ENCODE peak calls at places on chromosomes 6 and 20, in six cellular contexts. D is CD8-positive, alpha-beta T cell; H is B cell; O is kidney epithelial cell; M is mammary epithelial cell; P is neural crest cell. A is an unnamed sample.

GRCh38 chr6:2902470-2902762 is 693 bp downstream of the SERPINB9 start:
- DNase-seq in H (no peak), O (peak; percentile 1), P (no peak), M (no peak), D (no peak), A (no peak)

GRCh38 chr6:16730720-16731502 is 30.3 kb downstream of the ATXN1 start:
- DNase-seq in P (no peak), M (no peak), O (no peak), D (no peak), H (no peak), A (no peak)

GRCh38 chr6:146915671-146916127 is 288.5 kb upstream of the STXBP5 start:
- DNase-seq in D (no peak), P (no peak), H (no peak), M (peak; percentile 67), O (no peak), A (no peak)

GRCh38 chr20:44785768-44786167 is 24.6 kb downstream of the RIMS4 start:
- DNase-seq in P (no peak), H (no peak), D (no peak), M (peak; percentile 35), O (no peak), A (no peak)

GRCh38 chr6:63640062-63640461 is 4.5 kb downstream of the PHF3 start:
- DNase-seq in P (no peak), H (no peak), O (no peak), M (peak; percentile 84), D (no peak), A (no peak)

GRCh38 chr6:7954477-7955200 is 44.1 kb upstream of the TXNDC5 start:
- DNase-seq in D (no peak), O (no peak), M (no peak), H (no peak), P (no peak), A (no peak)

GRCh38 chr6:166464068-166464410 is 81.3 kb upstream of the MPC1 start:
- DNase-seq in D (no peak), P (no peak), O (no peak), H (no peak), M (no peak), A (no peak)

GRCh38 chr6:159044899-159045727 is at the start of gene TAGAP:
- DNase-seq in O (no peak), P (no peak), H (peak; percentile 92), D (peak; percentile 73), M (no peak), A (peak; percentile 78)

GRCh38 chr6:21533678-21534077 is 59.9 kb upstream of the SOX4 start:
- DNase-seq in O (no peak), D (no peak), P (no peak), M (no peak), H (no peak), A (no peak)

GRCh38 chr6:22026160-22026678 is 270.6 kb downstream of the PRL start:
- DNase-seq in O (no peak), D (no peak), H (no peak), M (no peak), P (no peak), A (no peak)

GRCh38 chr6:19303381-19303780 is 533.8 kb upstream of the ID4 start:
- DNase-seq in M (no peak), P (no peak), D (no peak), O (no peak), H (no peak), A (no peak)

GRCh38 chr20:39049684-39050554 is 87.8 kb downstream of the DHX35 start:
- DNase-seq in H (peak; percentile 76), M (peak; percentile 43), P (peak; percentile 81), D (peak; percentile 72), O (no peak), A (peak; percentile 82)

GRCh38 chr6:47428746-47429664 is 48.6 kb upstream of the CD2AP start:
- DNase-seq in M (no peak), P (no peak), D (no peak), O (no peak), H (no peak), A (no peak)

GRCh38 chr6:111487656-111488055 is 4.6 kb upstream of the REV3L start:
- DNase-seq in H (no peak), D (no peak), P (no peak), O (peak; percentile 49), M (peak; percentile 82), A (no peak)

GRCh38 chr6:56387621-56388413 is 140.4 kb upstream of the COL21A1 start:
- DNase-seq in P (no peak), M (peak; percentile 23), H (no peak), O (no peak), D (no peak), A (no peak)

GRCh38 chr6:32462609-32463008 is 22.9 kb downstream of the HLA-DRA start:
- DNase-seq in D (no peak), M (peak; percentile 5), O (no peak), H (no peak), P (no peak), A (no peak)

GRCh38 chr20:38144608-38145093 is 20.4 kb downstream of the TGM2 start:
- DNase-seq in H (no peak), D (no peak), O (no peak), P (no peak), M (no peak), A (no peak)

GRCh38 chr6:144993870-144994269 is 708.7 kb downstream of the UTRN start:
- DNase-seq in O (no peak), D (no peak), M (no peak), H (no peak), P (no peak), A (no peak)

GRCh38 chr20:30610044-30610693 is 647.3 kb upstream of the DEFB115 start:
- DNase-seq in P (no peak), M (no peak), H (no peak), O (no peak), D (no peak), A (no peak)

GRCh38 chr6:151016107-151016506 is 150.6 kb downstream of the MTHFD1L start:
- DNase-seq in P (no peak), H (no peak), D (no peak), M (no peak), O (no peak), A (no peak)

GRCh38 chr20:3325864-3326263 is 81.6 kb downstream of the DNAAF9 start:
- DNase-seq in H (no peak), O (no peak), M (no peak), P (no peak), D (no peak), A (no peak)

GRCh38 chr6:110944681-110945151 is 13.8 kb upstream of the GTF3C6 start:
- DNase-seq in O (peak; percentile 89), P (no peak), D (no peak), H (no peak), M (peak; percentile 96), A (no peak)

GRCh38 chr20:25476106-25477105 is 68.9 kb downstream of the GINS1 start:
- DNase-seq in D (no peak), H (no peak), O (no peak), P (no peak), M (no peak), A (no peak)

GRCh38 chr20:20711413-20711812 is 1.0 kb downstream of the RALGAPA2 start:
- DNase-seq in M (peak; percentile 8), O (no peak), P (no peak), D (no peak), H (no peak), A (peak; percentile 25)

GRCh38 chr6:26155066-26155925 is 68.1 kb downstream of the HFE start:
- DNase-seq in O (no peak), P (peak; percentile 22), H (no peak), M (peak; percentile 28), D (no peak), A (no peak)

GRCh38 chr6:113697642-113698410 is 159.3 kb upstream of the MARCKS start:
- DNase-seq in H (no peak), O (peak; percentile 87), D (no peak), P (no peak), M (peak; percentile 89), A (no peak)

GRCh38 chr20:420721-421574 is 12.8 kb downstream of the RBCK1 start:
- DNase-seq in H (no peak), P (no peak), M (no peak), O (no peak), D (no peak), A (no peak)

GRCh38 chr20:52593634-52594033 is 378.5 kb upstream of the TSHZ2 start:
- DNase-seq in D (no peak), P (no peak), O (no peak), H (no peak), M (no peak), A (no peak)

GRCh38 chr6:79076160-79076559 is 1.9 kb downstream of the PHIP start:
- DNase-seq in O (no peak), H (no peak), P (no peak), D (no peak), M (peak; percentile 30), A (no peak)

GRCh38 chr6:45539124-45539523 is 161.4 kb upstream of the SUPT3H start:
- DNase-seq in M (no peak), O (no peak), D (no peak), H (no peak), P (no peak), A (no peak)

DNA sequence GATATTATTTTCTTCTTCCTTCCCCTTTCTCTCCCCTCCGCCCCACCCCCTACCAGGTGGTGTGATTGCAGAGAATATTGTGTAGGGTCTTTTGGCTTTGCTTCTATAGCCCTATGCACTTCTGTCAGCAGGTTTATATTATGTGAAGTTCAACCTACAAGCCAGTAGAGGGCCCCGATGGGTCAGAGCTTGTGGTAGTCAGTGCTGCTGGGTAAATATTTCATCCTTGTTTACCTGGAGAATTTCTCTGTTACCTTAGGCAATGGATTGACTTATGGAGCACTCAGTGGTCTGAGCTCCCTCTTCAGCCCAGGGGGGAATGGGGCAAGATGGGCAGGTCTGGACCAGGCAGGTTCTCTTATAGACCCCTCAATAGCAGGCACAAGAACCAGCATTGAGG is 720.9 kb downstream of the GRIK2 start:
- DNase-seq in M (peak; percentile 3), D (no peak), H (no peak), O (no peak), P (no peak), A (no peak)
- TF ChIP-seq CTCF in M (peak; percentile 64), D (no peak), H (no peak), O (peak; percentile 33), P (peak; percentile 43), A (no peak)

DNA sequence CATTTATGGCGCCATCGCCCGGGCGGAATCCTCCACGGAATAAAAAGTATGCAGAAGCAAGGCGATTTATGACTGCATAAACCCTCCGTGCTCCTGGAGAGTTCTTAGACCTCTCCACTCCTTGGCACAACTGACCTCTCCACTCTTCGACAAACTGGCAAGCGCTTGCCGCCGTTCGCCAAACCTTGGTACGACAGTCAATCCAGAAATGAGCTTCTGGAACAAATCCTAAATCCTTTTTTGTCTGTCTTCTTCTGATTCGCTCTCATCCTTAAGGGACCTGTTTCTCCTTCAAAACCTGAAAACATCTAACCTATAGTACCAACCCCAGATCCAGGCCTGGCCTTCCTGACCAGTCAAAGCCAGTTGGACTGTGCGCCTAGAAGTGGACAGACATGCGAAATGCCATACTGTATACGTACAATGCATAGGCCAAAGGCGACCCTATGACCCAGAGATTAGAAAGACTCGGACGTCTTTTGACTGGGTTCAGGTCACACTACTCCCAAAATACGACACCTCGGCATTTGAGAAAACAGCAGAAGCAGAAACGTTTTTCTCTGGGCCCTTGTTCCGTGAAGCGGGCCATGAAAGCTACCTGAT is 59.4 kb downstream of the TRIM27 start:
- DNase-seq in M (no peak), O (no peak), P (no peak), D (no peak), H (no peak), A (no peak)
- TF ChIP-seq CTCF in M (peak; percentile 45), O (no peak), P (no peak), D (no peak), H (no peak), A (no peak)

GRCh38 chr6:149400050-149400449 is at the start of gene SUMO4:
- DNase-seq in D (no peak), P (no peak), O (no peak), H (no peak), M (no peak), A (no peak)
- TF ChIP-seq CTCF in D (no peak), P (no peak), O (no peak), H (no peak), M (no peak), A (no peak)

GRCh38 chr6:92122746-92123145 is 1296.6 kb downstream of the EPHA7 start:
- DNase-seq in M (no peak), D (no peak), H (no peak), P (no peak), O (no peak), A (no peak)
- TF ChIP-seq CTCF in M (peak; percentile 52), D (no peak), H (no peak), P (peak; percentile 66), O (peak; percentile 52), A (no peak)

A was measured in natural killer cell.